ENCODE peak calls at places on chromosomes 16 and 17, in five cellular contexts. X, Z, M, B and N are unnamed samples.

GRCh38 chr16:57915811-57916479 is 55.0 kb downstream of the CNGB1 start:
- DNase-seq in X (no peak), Z (no peak), M (no peak), B (no peak), N (no peak)

GRCh38 chr16:10083301-10083700 is 98.9 kb downstream of the GRIN2A start:
- DNase-seq in X (no peak), Z (no peak), M (no peak), B (peak; percentile 44), N (no peak)

GRCh38 chr17:9240659-9241370 is 219.5 kb downstream of the NTN1 start:
- DNase-seq in X (no peak), Z (no peak), M (no peak), B (no peak), N (no peak)

GRCh38 chr17:31095239-31096105 is 695 bp downstream of the NF1 start:
- DNase-seq in X (peak; percentile 4), Z (peak; percentile 6), M (peak; percentile 8), B (peak; percentile 55), N (peak; percentile 64)

GRCh38 chr17:600576-601301 is 113.9 kb downstream of the VPS53 start:
- DNase-seq in X (no peak), Z (no peak), M (no peak), B (no peak), N (no peak)

GRCh38 chr17:81841866-81842265 is 7.0 kb upstream of the PPP1R27 start:
- DNase-seq in X (no peak), Z (no peak), M (no peak), B (no peak), N (no peak)

GRCh38 chr17:81927145-81927652 is 336 bp downstream of the MAFG start:
- DNase-seq in X (no peak), Z (no peak), M (no peak), B (no peak), N (no peak)

GRCh38 chr16:61500851-61501250 is 535.4 kb downstream of the CDH8 start:
- DNase-seq in X (no peak), Z (no peak), M (no peak), B (no peak), N (no peak)

GRCh38 chr17:38706625-38707298 is 1.7 kb downstream of the MLLT6 start:
- DNase-seq in X (no peak), Z (no peak), M (peak; percentile 16), B (peak; percentile 42), N (peak; percentile 72)

GRCh38 chr17:1082579-1082978 is 85.7 kb downstream of the TIMM22 start:
- DNase-seq in X (no peak), Z (no peak), M (no peak), B (peak; percentile 46), N (peak; percentile 49)

GRCh38 chr16:47134550-47134949 is 9.2 kb downstream of the NETO2 start:
- DNase-seq in X (no peak), Z (no peak), M (no peak), B (no peak), N (no peak)

GRCh38 chr17:20920813-20921199 is 122.0 kb downstream of the USP22 start:
- DNase-seq in X (no peak), Z (no peak), M (no peak), B (no peak), N (no peak)

GRCh38 chr16:23552171-23552570 is 5.0 kb downstream of the EARS2 start:
- DNase-seq in X (no peak), Z (no peak), M (no peak), B (no peak), N (no peak)

GRCh38 chr17:74491645-74492044 is 25.2 kb downstream of the CD300A start:
- DNase-seq in X (no peak), Z (no peak), M (no peak), B (no peak), N (no peak)

GRCh38 chr16:53893731-53894435 is 189.9 kb downstream of the FTO start:
- DNase-seq in X (no peak), Z (no peak), M (no peak), B (peak; percentile 12), N (no peak)

GRCh38 chr16:87835882-87836331 is 33.4 kb downstream of the SLC7A5 start:
- DNase-seq in X (no peak), Z (no peak), M (no peak), B (no peak), N (no peak)

GRCh38 chr16:67447508-67448076 is 16.7 kb downstream of the HSD11B2 start:
- DNase-seq in X (peak; percentile 42), Z (peak; percentile 41), M (peak; percentile 61), B (peak; percentile 87), N (peak; percentile 51)

GRCh38 chr17:8557176-8557806 is 73.2 kb downstream of the MYH10 start:
- DNase-seq in X (no peak), Z (no peak), M (no peak), B (no peak), N (no peak)

GRCh38 chr17:64441772-64442549 is 7.0 kb upstream of the MILR1 start:
- DNase-seq in X (peak; percentile 5), Z (no peak), M (no peak), B (no peak), N (no peak)

GRCh38 chr17:12078791-12079190 is 58.1 kb downstream of the MAP2K4 start:
- DNase-seq in X (no peak), Z (no peak), M (no peak), B (no peak), N (no peak)

GRCh38 chr17:62705781-62706597 is 78.5 kb downstream of the MRC2 start:
- DNase-seq in X (no peak), Z (no peak), M (no peak), B (no peak), N (no peak)